ENCODE peak calls at places on chromosomes 5 and 9, in six cellular contexts. D, J, E, U, V and F are unnamed samples.

GRCh38 chr5:177469061-177469628 is 4.3 kb downstream of the DBN1 start:
- DNase-seq in V (no peak), D (no peak), U (peak), E (no peak), J (no peak), F (peak)

GRCh38 chr5:19564036-19564435 is 424.0 kb downstream of the CDH18 start:
- DNase-seq in U (no peak), J (no peak), D (no peak), E (no peak), V (no peak), F (no peak)

GRCh38 chr5:83720805-83721431 is at the start of gene HAPLN1:
- DNase-seq in J (no peak), D (no peak), U (no peak), E (peak), V (no peak), F (no peak)

GRCh38 chr5:139064613-139065012 is 133.6 kb downstream of the SIL1 start:
- DNase-seq in J (no peak), D (no peak), V (no peak), E (no peak), U (no peak), F (no peak)

GRCh38 chr5:144880513-144880912 is 709.8 kb downstream of the KCTD16 start:
- DNase-seq in D (no peak), J (no peak), E (no peak), U (no peak), V (no peak), F (no peak)

GRCh38 chr5:113166285-113166684 is 189.7 kb downstream of the DCP2 start:
- DNase-seq in V (no peak), U (no peak), J (no peak), E (no peak), D (no peak), F (no peak)

GRCh38 chr5:5979761-5980570 is 398.4 kb downstream of the MED10 start:
- DNase-seq in J (no peak), E (no peak), V (no peak), U (no peak), D (no peak), F (no peak)

GRCh38 chr5:78601622-78602314 is 46.8 kb downstream of the LHFPL2 start:
- DNase-seq in V (no peak), U (no peak), D (no peak), E (no peak), J (no peak), F (no peak)

GRCh38 chr9:134657666-134658377 is 16.2 kb downstream of the COL5A1 start:
- DNase-seq in D (no peak), J (no peak), V (no peak), E (no peak), U (peak), F (no peak)

GRCh38 chr5:54794437-54794970 is 190.9 kb downstream of the ESM1 start:
- DNase-seq in E (no peak), D (no peak), V (no peak), J (no peak), U (no peak), F (no peak)

GRCh38 chr9:126056312-126057021 is 270.2 kb upstream of the MVB12B start:
- DNase-seq in E (no peak), J (no peak), V (no peak), D (no peak), U (no peak), F (no peak)

GRCh38 chr5:73232266-73233041 is 59.5 kb downstream of the TMEM174 start:
- DNase-seq in J (no peak), U (no peak), D (no peak), E (no peak), V (no peak), F (no peak)

GRCh38 chr5:126309860-126310259 is 113.3 kb upstream of the GRAMD2B start:
- DNase-seq in J (no peak), E (no peak), U (no peak), D (no peak), V (no peak), F (no peak)

GRCh38 chr5:72525816-72526215 is 18.6 kb upstream of the ZNF366 start:
- DNase-seq in E (no peak), V (no peak), D (no peak), U (no peak), J (no peak), F (no peak)

GRCh38 chr9:126470251-126470993 is 143.3 kb upstream of the LMX1B start:
- DNase-seq in E (no peak), D (no peak), J (no peak), V (peak), U (peak), F (no peak)

GRCh38 chr5:95760291-95761191 is 29.4 kb downstream of the RHOBTB3 start:
- DNase-seq in J (no peak), E (no peak), V (peak), U (no peak), D (peak), F (no peak)

GRCh38 chr5:14131855-14132503 is 11.2 kb upstream of the TRIO start:
- DNase-seq in E (no peak), U (no peak), J (no peak), V (no peak), D (no peak), F (no peak)

GRCh38 chr9:84966876-84967830 is 297.6 kb downstream of the NTRK2 start:
- DNase-seq in U (no peak), J (no peak), D (no peak), V (no peak), E (no peak), F (no peak)

GRCh38 chr5:111680737-111681413 is 76.1 kb downstream of the NREP start:
- DNase-seq in E (peak), J (no peak), V (no peak), U (no peak), D (peak), F (peak)

GRCh38 chr9:3948826-3949578 is 350.9 kb downstream of the GLIS3 start:
- DNase-seq in J (no peak), E (no peak), U (no peak), D (no peak), V (no peak), F (no peak)

GRCh38 chr5:24351285-24351684 is 293.5 kb downstream of the CDH10 start:
- DNase-seq in E (no peak), U (no peak), D (no peak), J (no peak), V (no peak), F (no peak)

GRCh38 chr9:15509931-15510788 is 610 bp downstream of the PSIP1 start:
- DNase-seq in E (peak), D (no peak), J (no peak), V (peak), U (peak), F (peak)

GRCh38 chr5:81167078-81167477 is 66.0 kb upstream of the CKMT2 start:
- DNase-seq in V (no peak), J (no peak), U (no peak), D (no peak), E (no peak), F (no peak)

GRCh38 chr9:94921072-94921471 is 194.6 kb downstream of the AOPEP start:
- DNase-seq in J (no peak), E (no peak), V (no peak), D (peak), U (no peak), F (no peak)

GRCh38 chr5:142551242-142552067 is 134.4 kb downstream of the FGF1 start:
- DNase-seq in D (no peak), U (peak), J (no peak), V (no peak), E (no peak), F (peak)

GRCh38 chr5:111706345-111706744 is 50.6 kb downstream of the NREP start:
- DNase-seq in J (no peak), D (no peak), E (no peak), U (no peak), V (peak), F (no peak)